ENCODE peak calls at places on chromosomes 7 and 10, in six cellular contexts. M is activated CD8-positive, alpha-beta memory T cell treated with anti-CD3 and anti-CD28 coated beads, Interleukin-2, amount 10 ng/mL, durations not matched to agents 7 days and 5 days; A is iris pigment epithelial cell; S is activated CD4-positive, alpha-beta T cell treated with anti-CD3 and anti-CD28 coated beads, Interleukin-2, amount 10 ng/mL, durations not matched to agents 7 days and 5 days; I is heart right ventricle; C is GM23248. P is an unnamed sample.

GRCh38 chr7:36723951-36724664 is at the start of gene AOAH:
- DNase-seq in M (peak), A (no peak), S (peak), I (peak), C (no peak), P (no peak)

GRCh38 chr10:114694735-114695134 is 36.7 kb upstream of the ABLIM1 start:
- DNase-seq in M (peak), A (peak), S (peak), I (no peak), C (peak), P (no peak)

GRCh38 chr7:12162420-12163113 is 48.5 kb upstream of the TMEM106B start:
- DNase-seq in M (no peak), A (peak), S (no peak), I (no peak), C (peak), P (no peak)

GRCh38 chr10:104639595-104640338 is 1.3 kb upstream of the SORCS3 start:
- DNase-seq in M (no peak), A (no peak), S (no peak), I (no peak), C (no peak), P (no peak)

GRCh38 chr7:33423646-33424020 is 294.3 kb downstream of the BBS9 start:
- DNase-seq in M (no peak), A (no peak), S (no peak), I (no peak), C (no peak), P (no peak)

GRCh38 chr10:20839141-20839540 is 58.0 kb downstream of the NEBL start:
- DNase-seq in M (no peak), A (peak), S (no peak), I (no peak), C (no peak), P (no peak)

GRCh38 chr7:156074982-156075615 is 262.8 kb upstream of the SHH start:
- DNase-seq in M (no peak), A (no peak), S (no peak), I (no peak), C (no peak), P (no peak)

GRCh38 chr7:77467453-77467852 is 51.3 kb upstream of the GSAP start:
- DNase-seq in M (no peak), A (peak), S (no peak), I (peak), C (no peak), P (no peak)

GRCh38 chr10:114400091-114400490 is 4.2 kb downstream of the AFAP1L2 start:
- DNase-seq in M (no peak), A (no peak), S (no peak), I (no peak), C (no peak), P (no peak)

GRCh38 chr10:48627984-48628609 is 23.2 kb upstream of the ARHGAP22 start:
- DNase-seq in M (no peak), A (no peak), S (no peak), I (no peak), C (no peak), P (no peak)

GRCh38 chr7:101733713-101734475 is 83.5 kb upstream of the CUX1 start:
- DNase-seq in M (no peak), A (peak), S (no peak), I (peak), C (peak), P (peak)

GRCh38 chr7:45145881-45146280 is 11.7 kb upstream of the RAMP3 start:
- DNase-seq in M (no peak), A (no peak), S (no peak), I (no peak), C (no peak), P (no peak)

GRCh38 chr7:16926283-16926682 is 44.5 kb upstream of the AGR3 start:
- DNase-seq in M (peak), A (peak), S (peak), I (peak), C (peak), P (no peak)

GRCh38 chr10:33937259-33937658 is 602.8 kb upstream of the NRP1 start:
- DNase-seq in M (no peak), A (no peak), S (no peak), I (no peak), C (no peak), P (no peak)

GRCh38 chr7:28165971-28166955 is 14.3 kb downstream of the JAZF1 start:
- DNase-seq in M (no peak), A (peak), S (no peak), I (no peak), C (peak), P (no peak)

GRCh38 chr10:12194752-12195271 is 879 bp downstream of the NUDT5 start:
- DNase-seq in M (peak), A (peak), S (peak), I (peak), C (peak), P (no peak)

GRCh38 chr7:36153571-36154097 is 580 bp downstream of the EEPD1 start:
- DNase-seq in M (peak), A (no peak), S (peak), I (no peak), C (peak), P (no peak)

GRCh38 chr10:89165923-89166322 is 41.2 kb downstream of the CH25H start:
- DNase-seq in M (no peak), A (no peak), S (no peak), I (no peak), C (peak), P (no peak)

GRCh38 chr10:34434119-34434594 is 380.9 kb downstream of the PARD3 start:
- DNase-seq in M (no peak), A (peak), S (no peak), I (no peak), C (peak), P (no peak)

P was measured in NCI-H748 treated with DMSO at 0.1 percent for 48 hours.